ENCODE peak calls at places on chromosomes 13 and 19, in five cellular contexts. One of them, this sample, is unnamed.
A peak's percentile ranks its signal among the peaks of the same experiment; 100 is the strongest.

GRCh38 chr19:12865746-12866415 is 15.4 kb downstream of the DNASE2 start:
- DNase-seq in IMR-90: no peak
- DNase-seq in cardiac muscle cell: no peak
- DNase-seq in heart left ventricle: no peak
- DNase-seq in ascending aorta: no peak
- DNase-seq in this sample: no peak

GRCh38 chr19:49333426-49334288 is 1.5 kb upstream of the CD37 start:
- DNase-seq in IMR-90: peak; percentile 40
- DNase-seq in cardiac muscle cell: peak; percentile 31
- DNase-seq in heart left ventricle: peak; percentile 37
- DNase-seq in ascending aorta: peak; percentile 65
- DNase-seq in this sample: peak; percentile 90

GRCh38 chr19:49631610-49632192 is 8.2 kb downstream of the RRAS start:
- DNase-seq in IMR-90: no peak
- DNase-seq in cardiac muscle cell: no peak
- DNase-seq in heart left ventricle: no peak
- DNase-seq in ascending aorta: no peak
- DNase-seq in this sample: no peak

GRCh38 chr13:49551245-49551644 is 34.1 kb downstream of the RCBTB1 start:
- DNase-seq in IMR-90: no peak
- DNase-seq in cardiac muscle cell: no peak
- DNase-seq in heart left ventricle: no peak
- DNase-seq in ascending aorta: no peak
- DNase-seq in this sample: no peak

GRCh38 chr19:28294395-28294794 is 918.6 kb downstream of the UQCRFS1 start:
- DNase-seq in IMR-90: no peak
- DNase-seq in cardiac muscle cell: peak; percentile 55
- DNase-seq in heart left ventricle: no peak
- DNase-seq in ascending aorta: no peak
- DNase-seq in this sample: no peak

GRCh38 chr19:29320076-29320475 is 107.1 kb upstream of the UQCRFS1 start:
- DNase-seq in IMR-90: no peak
- DNase-seq in cardiac muscle cell: no peak
- DNase-seq in heart left ventricle: no peak
- DNase-seq in ascending aorta: no peak
- DNase-seq in this sample: no peak

GRCh38 chr19:49004133-49004532 is 10.4 kb downstream of the RUVBL2 start:
- DNase-seq in IMR-90: no peak
- DNase-seq in cardiac muscle cell: no peak
- DNase-seq in heart left ventricle: no peak
- DNase-seq in ascending aorta: no peak
- DNase-seq in this sample: no peak

GRCh38 chr13:45662122-45662521 is 40.0 kb upstream of the CBY2 start:
- DNase-seq in IMR-90: no peak
- DNase-seq in cardiac muscle cell: no peak
- DNase-seq in heart left ventricle: no peak
- DNase-seq in ascending aorta: no peak
- DNase-seq in this sample: no peak

GRCh38 chr13:78258304-78258703 is 339.7 kb upstream of the EDNRB start:
- DNase-seq in IMR-90: no peak
- DNase-seq in cardiac muscle cell: no peak
- DNase-seq in heart left ventricle: no peak
- DNase-seq in ascending aorta: no peak
- DNase-seq in this sample: no peak

GRCh38 chr19:32339988-32340874 is 5.2 kb upstream of the ZNF507 start:
- DNase-seq in IMR-90: peak; percentile 27
- DNase-seq in cardiac muscle cell: peak; percentile 61
- DNase-seq in heart left ventricle: peak; percentile 65
- DNase-seq in ascending aorta: peak; percentile 87
- DNase-seq in this sample: peak; percentile 79

GRCh38 chr13:77740097-77740496 is 42.6 kb downstream of the SLAIN1 start:
- DNase-seq in IMR-90: no peak
- DNase-seq in cardiac muscle cell: no peak
- DNase-seq in heart left ventricle: no peak
- DNase-seq in ascending aorta: no peak
- DNase-seq in this sample: no peak

GRCh38 chr19:45681391-45682015 is 10.2 kb downstream of the SNRPD2 start:
- DNase-seq in IMR-90: peak; percentile 69
- DNase-seq in cardiac muscle cell: peak; percentile 82
- DNase-seq in heart left ventricle: peak; percentile 83
- DNase-seq in ascending aorta: peak; percentile 94
- DNase-seq in this sample: peak; percentile 92

GRCh38 chr19:16154557-16154956 is 11.1 kb downstream of the HSH2D start:
- DNase-seq in IMR-90: no peak
- DNase-seq in cardiac muscle cell: no peak
- DNase-seq in heart left ventricle: no peak
- DNase-seq in ascending aorta: no peak
- DNase-seq in this sample: no peak

DNA sequence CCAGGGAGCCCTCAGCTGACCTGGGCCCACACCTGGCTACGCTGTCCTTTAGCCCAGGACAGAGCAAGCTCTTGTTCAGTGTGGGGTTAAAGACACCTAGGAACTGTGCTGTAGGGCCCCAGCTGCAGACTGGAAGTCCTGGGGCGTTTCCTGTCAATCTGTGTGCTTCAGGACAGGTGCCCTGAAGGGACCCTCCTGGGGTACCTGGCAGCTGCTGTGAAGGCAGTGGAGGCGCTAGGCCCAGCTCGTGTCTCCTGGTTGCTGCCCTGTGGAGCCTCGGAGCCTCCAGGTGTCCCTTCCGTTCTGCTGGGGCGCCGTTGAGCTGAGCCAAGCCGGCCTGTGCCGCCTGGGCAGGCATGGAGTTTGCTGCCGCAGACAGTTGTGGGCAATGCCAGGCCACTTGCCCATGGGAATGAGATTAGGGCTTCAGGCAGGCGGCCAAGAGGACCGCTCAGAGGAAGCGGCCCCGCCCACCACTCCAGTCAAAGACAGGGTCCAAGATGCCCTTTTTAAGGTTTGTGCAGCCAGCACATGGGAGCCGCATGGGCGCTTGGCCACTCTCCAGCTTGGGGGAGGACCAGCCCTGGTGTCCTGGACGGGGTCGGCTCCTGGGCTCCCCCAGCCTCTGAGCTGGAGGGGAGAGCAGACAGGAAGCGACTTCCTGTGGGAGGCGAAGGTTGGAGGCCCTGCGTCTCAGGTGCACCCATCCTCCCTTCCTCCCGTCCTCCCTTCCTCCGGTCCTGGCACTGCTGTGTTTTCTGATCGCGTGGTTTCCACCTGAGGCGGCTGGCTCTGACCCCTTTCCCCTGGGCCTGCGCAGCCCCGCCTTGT is 4.0 kb downstream of the PTBP1 start:
- DNase-seq in IMR-90: no peak
- DNase-seq in cardiac muscle cell: peak; percentile 70
- DNase-seq in heart left ventricle: peak; percentile 87
- DNase-seq in ascending aorta: peak; percentile 82
- DNase-seq in this sample: peak; percentile 60
- H3K4me3 ChIP-seq in IMR-90: no peak overlapping the region
- H3K4me3 ChIP-seq in cardiac muscle cell: no peak overlapping the region
- H3K4me3 ChIP-seq in heart left ventricle: peak overlapping the region; percentile 25
- H3K4me3 ChIP-seq in ascending aorta: peak overlapping the region; percentile 39
- H3K4me3 ChIP-seq in this sample: no peak overlapping the region

DNA sequence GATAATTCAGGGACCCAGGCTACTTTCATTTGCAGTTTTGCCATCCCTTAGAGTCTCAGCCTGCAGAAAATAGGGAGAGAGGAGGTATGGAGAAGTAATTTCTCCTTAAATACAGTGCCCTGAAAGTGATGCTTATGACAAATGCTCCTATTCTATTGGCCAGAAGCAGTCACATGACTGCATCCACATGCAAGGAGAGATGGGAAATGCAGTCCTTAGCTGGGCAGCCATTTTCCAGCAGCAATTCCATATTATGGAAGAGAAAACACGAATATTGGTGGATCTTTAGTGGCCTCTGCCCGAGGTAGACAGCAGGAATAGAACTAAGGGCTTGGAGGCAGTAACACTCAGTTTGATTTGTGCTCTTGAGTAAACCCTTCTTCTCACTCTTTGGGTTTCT is 39.4 kb downstream of the VAV1 start:
- DNase-seq in IMR-90: peak; percentile 39
- DNase-seq in cardiac muscle cell: peak; percentile 83
- DNase-seq in heart left ventricle: no peak
- DNase-seq in ascending aorta: no peak
- DNase-seq in this sample: no peak
- H3K9me3 ChIP-seq in IMR-90: no peaks in the 10 kb centered on the region
- H3K9me3 ChIP-seq in cardiac muscle cell: no peaks in the 10 kb centered on the region
- H3K9me3 ChIP-seq in heart left ventricle: no peaks in the 10 kb centered on the region
- H3K9me3 ChIP-seq in ascending aorta: no peaks in the 10 kb centered on the region
- H3K9me3 ChIP-seq in this sample: no peaks in the 10 kb centered on the region

GRCh38 chr19:4909897-4910593 is 744 bp downstream of the UHRF1 start:
- DNase-seq in IMR-90: peak; percentile 79
- DNase-seq in cardiac muscle cell: peak; percentile 91
- DNase-seq in heart left ventricle: peak; percentile 92
- DNase-seq in ascending aorta: peak; percentile 94
- DNase-seq in this sample: peak; percentile 95

GRCh38 chr19:4908311-4908710 is 990 bp upstream of the UHRF1 start:
- DNase-seq in IMR-90: no peak
- DNase-seq in cardiac muscle cell: no peak
- DNase-seq in heart left ventricle: no peak
- DNase-seq in ascending aorta: no peak
- DNase-seq in this sample: no peak

GRCh38 chr19:4909172-4909896 is at the start of gene UHRF1:
- DNase-seq in IMR-90: no peak
- DNase-seq in cardiac muscle cell: no peak
- DNase-seq in heart left ventricle: no peak
- DNase-seq in ascending aorta: no peak
- DNase-seq in this sample: peak; percentile 7

GRCh38 chr19:4906963-4907362 is 2.3 kb upstream of the UHRF1 start:
- DNase-seq in IMR-90: no peak
- DNase-seq in cardiac muscle cell: no peak
- DNase-seq in heart left ventricle: no peak
- DNase-seq in ascending aorta: no peak
- DNase-seq in this sample: no peak

DNA sequence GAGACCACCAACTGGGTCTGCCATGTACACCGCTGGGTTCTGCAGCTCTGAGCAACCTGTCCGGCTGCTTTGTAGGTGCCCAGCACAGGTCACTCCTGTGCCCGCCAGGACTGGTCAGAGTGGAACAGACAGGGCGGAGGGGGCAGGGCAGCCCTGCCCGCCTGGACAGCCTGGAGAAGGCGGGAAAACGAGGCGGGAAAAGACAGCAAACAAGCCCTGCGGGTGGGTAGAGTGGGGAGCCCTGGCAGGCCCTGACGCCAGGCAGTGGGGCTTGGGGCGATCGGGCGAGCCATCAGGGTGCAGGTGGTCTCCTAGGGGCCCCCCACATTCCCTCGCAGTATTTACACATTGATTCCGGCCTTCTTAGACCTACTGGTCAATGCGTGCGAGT is 525 bp upstream of the UHRF1 start:
- DNase-seq in IMR-90: no peak
- DNase-seq in cardiac muscle cell: no peak
- DNase-seq in heart left ventricle: no peak
- DNase-seq in ascending aorta: no peak
- DNase-seq in this sample: no peak
- H3K4me3 ChIP-seq in IMR-90: no peak overlapping the region
- H3K4me3 ChIP-seq in cardiac muscle cell: no peak overlapping the region
- H3K4me3 ChIP-seq in heart left ventricle: no peak overlapping the region
- H3K4me3 ChIP-seq in ascending aorta: peak overlapping the region; percentile 77
- H3K4me3 ChIP-seq in this sample: no peak overlapping the region

DNA sequence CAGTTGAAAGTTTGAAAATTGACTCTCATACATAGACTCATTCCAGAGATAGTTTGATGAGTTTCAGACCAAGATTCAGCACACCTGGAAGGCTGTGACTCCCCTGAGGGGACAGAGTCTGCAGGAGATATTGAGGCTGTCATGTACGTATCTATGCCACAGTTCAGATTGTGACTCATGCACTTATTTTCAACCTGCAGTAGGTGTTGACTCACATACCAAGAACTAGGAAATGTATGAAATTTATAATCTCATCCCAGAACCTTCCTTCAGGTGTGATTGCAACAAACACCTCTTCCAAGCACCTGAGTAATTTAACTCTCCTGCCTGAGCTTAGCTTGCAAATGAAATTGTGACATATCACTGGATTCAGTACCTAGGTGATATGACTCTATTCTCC is 64.4 kb upstream of the ZNF43 start:
- DNase-seq in IMR-90: no peak
- DNase-seq in cardiac muscle cell: no peak
- DNase-seq in heart left ventricle: no peak
- DNase-seq in ascending aorta: no peak
- DNase-seq in this sample: no peak
- H3K9me3 ChIP-seq in IMR-90: peaks cover 10% of the 10 kb centered on the region
- H3K9me3 ChIP-seq in cardiac muscle cell: no peaks in the 10 kb centered on the region
- H3K9me3 ChIP-seq in heart left ventricle: no peaks in the 10 kb centered on the region
- H3K9me3 ChIP-seq in ascending aorta: peaks cover 12% of the 10 kb centered on the region
- H3K9me3 ChIP-seq in this sample: peaks cover 30% of the 10 kb centered on the region

DNA sequence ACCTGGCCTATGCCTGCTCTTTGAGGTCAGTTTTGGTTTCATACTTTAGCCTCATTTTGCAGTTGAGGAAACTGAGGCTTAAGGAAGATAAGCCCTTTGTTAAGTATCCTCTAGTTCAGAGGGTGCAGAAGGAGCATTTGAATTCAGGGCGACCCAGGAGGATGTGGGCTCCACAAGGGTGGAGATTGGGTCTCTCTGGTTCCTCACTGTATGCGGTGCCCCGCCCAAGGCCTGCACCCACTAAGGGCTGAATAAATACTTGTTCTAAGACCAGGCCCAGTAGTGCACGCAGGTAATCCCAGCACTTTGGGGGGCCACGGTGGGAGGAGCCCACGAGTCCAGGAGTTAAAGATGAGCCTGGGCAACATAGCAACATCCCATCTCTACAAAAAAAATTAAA is 768 bp upstream of the SLC44A2 start:
- DNase-seq in IMR-90: no peak
- DNase-seq in cardiac muscle cell: no peak
- DNase-seq in heart left ventricle: no peak
- DNase-seq in ascending aorta: no peak
- DNase-seq in this sample: peak; percentile 59
- H3K4me3 ChIP-seq in IMR-90: no peak overlapping the region
- H3K4me3 ChIP-seq in cardiac muscle cell: no peak overlapping the region
- H3K4me3 ChIP-seq in heart left ventricle: no peak overlapping the region
- H3K4me3 ChIP-seq in ascending aorta: peak overlapping the region; percentile 67
- H3K4me3 ChIP-seq in this sample: no peak overlapping the region

GRCh38 chr13:22482496-22483000 is 698.2 kb upstream of the SGCG start:
- DNase-seq in IMR-90: no peak
- DNase-seq in cardiac muscle cell: no peak
- DNase-seq in heart left ventricle: no peak
- DNase-seq in ascending aorta: no peak
- DNase-seq in this sample: no peak
- H3K9me3 ChIP-seq in IMR-90: peaks cover 6% of the 10 kb centered on the region
- H3K9me3 ChIP-seq in cardiac muscle cell: no peaks in the 10 kb centered on the region
- H3K9me3 ChIP-seq in heart left ventricle: no peaks in the 10 kb centered on the region
- H3K9me3 ChIP-seq in ascending aorta: no peaks in the 10 kb centered on the region
- H3K9me3 ChIP-seq in this sample: no peaks in the 10 kb centered on the region

DNA sequence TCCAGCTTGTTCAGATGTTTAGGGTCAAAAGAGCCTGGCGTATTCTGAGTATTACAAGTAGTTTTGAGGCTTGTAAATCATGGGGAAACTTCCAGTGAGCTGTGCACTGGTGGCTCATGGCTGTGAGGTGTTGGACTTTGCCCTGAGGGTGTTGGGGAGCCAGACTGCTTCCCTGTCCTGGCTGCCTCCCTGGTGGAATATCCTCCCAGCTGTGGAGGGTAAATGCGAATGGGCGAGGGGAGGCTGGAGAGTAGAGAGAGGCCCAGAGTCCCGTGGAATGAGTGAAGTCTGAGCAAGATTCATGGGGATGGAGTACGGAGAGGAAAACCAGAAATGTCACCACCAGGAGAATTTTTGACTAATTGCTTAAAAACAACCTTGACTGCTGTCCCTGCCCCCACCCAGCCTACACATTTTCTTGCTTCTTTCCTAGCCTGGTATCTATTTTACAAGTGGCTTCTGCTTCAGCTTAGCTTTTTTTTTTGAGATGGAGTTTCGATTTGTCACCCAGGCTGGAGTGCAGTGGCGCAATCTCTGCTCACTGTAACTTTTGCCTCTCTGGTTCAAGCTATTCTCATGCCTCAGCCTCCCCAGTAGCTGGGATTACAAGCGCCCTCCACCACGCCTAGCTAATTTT is 3.7 kb downstream of the SNRPA start:
- DNase-seq in IMR-90: peak; percentile 19
- DNase-seq in cardiac muscle cell: peak; percentile 30
- DNase-seq in heart left ventricle: no peak
- DNase-seq in ascending aorta: no peak
- DNase-seq in this sample: peak; percentile 78
- H3K4me3 ChIP-seq in IMR-90: no peak overlapping the region
- H3K4me3 ChIP-seq in cardiac muscle cell: no peak overlapping the region
- H3K4me3 ChIP-seq in heart left ventricle: no peak overlapping the region
- H3K4me3 ChIP-seq in ascending aorta: no peak overlapping the region
- H3K4me3 ChIP-seq in this sample: no peak overlapping the region